ENCODE peak calls at places on chromosomes 5 and 9, in ten cellular contexts. Z is CD8-positive, alpha-beta memory T cell; B is neural progenitor cell; K is aorta; C is colonic mucosa; X is HCT116; T is cardiac muscle cell; U is psoas muscle; M is lung; D is Caco-2. I is an unnamed sample. For H3K4me1, the result is how much of the 10 kb centered on the place peaks cover.

GRCh38 chr5:142717582-142718215 is 31.8 kb upstream of the FGF1 start:
- DNase-seq in Z (no peak), B (peak), K (no peak), C (no peak), X (no peak), T (peak), U (no peak), M (no peak), D (peak), I (peak)

GRCh38 chr9:92242115-92242778 is 51.2 kb downstream of the IARS1 start:
- DNase-seq in Z (no peak), B (peak), K (no peak), C (no peak), X (no peak), T (peak), U (no peak), M (no peak), D (no peak), I (no peak)

GRCh38 chr9:98974994-98975712 is 31.4 kb downstream of the COL15A1 start:
- DNase-seq in Z (peak), B (peak), K (peak), C (peak), X (peak), T (peak), U (peak), M (peak), D (peak), I (peak)

GRCh38 chr9:101999441-101999840 is 261.0 kb upstream of the GRIN3A start:
- DNase-seq in Z (no peak), B (peak), K (no peak), C (no peak), X (no peak), T (no peak), U (no peak), M (no peak), D (no peak), I (no peak)

GRCh38 chr5:21919417-21920022 is 933.6 kb downstream of the CDH12 start:
- DNase-seq in Z (no peak), B (peak), K (no peak), C (no peak), X (no peak), T (peak), U (no peak), M (no peak), D (peak), I (peak)

GRCh38 chr5:77321793-77322394 is 111.4 kb downstream of the PDE8B start:
- DNase-seq in Z (no peak), B (peak), K (no peak), C (no peak), X (no peak), T (no peak), U (no peak), M (no peak), D (no peak), I (no peak)

GRCh38 chr5:109604758-109605157 is 85.0 kb upstream of the MAN2A1 start:
- DNase-seq in Z (no peak), B (no peak), K (no peak), C (no peak), X (no peak), T (no peak), U (no peak), M (no peak), D (no peak), I (no peak)

GRCh38 chr5:11483630-11484029 is 420.6 kb downstream of the CTNND2 start:
- DNase-seq in Z (no peak), B (no peak), K (no peak), C (no peak), X (no peak), T (no peak), U (no peak), M (no peak), D (no peak), I (peak)

GRCh38 chr5:102277059-102277621 is 18.9 kb downstream of the SLCO4C1 start:
- DNase-seq in Z (no peak), B (no peak), K (no peak), C (no peak), X (no peak), T (no peak), U (no peak), M (no peak), D (no peak), I (no peak)

GRCh38 chr5:12323637-12324229 is 419.5 kb upstream of the CTNND2 start:
- DNase-seq in Z (no peak), B (no peak), K (no peak), C (no peak), X (no peak), T (no peak), U (no peak), M (no peak), D (no peak), I (no peak)

GRCh38 chr9:131734781-131735180 is 5.1 kb downstream of the RAPGEF1 start:
- DNase-seq in Z (no peak), B (no peak), K (no peak), C (no peak), X (no peak), T (no peak), U (no peak), M (no peak), D (no peak), I (no peak)

GRCh38 chr9:131735238-131736181 is 4.4 kb downstream of the RAPGEF1 start:
- DNase-seq in Z (no peak), B (no peak), K (no peak), C (peak), X (no peak), T (no peak), U (no peak), M (no peak), D (peak), I (no peak)

GRCh38 chr9:131733601-131734061 is 6.2 kb downstream of the RAPGEF1 start:
- DNase-seq in Z (peak), B (no peak), K (peak), C (peak), X (no peak), T (peak), U (peak), M (no peak), D (no peak), I (peak)

GRCh38 chr9:131732636-131733340 is 7.1 kb downstream of the RAPGEF1 start:
- DNase-seq in Z (peak), B (no peak), K (no peak), C (no peak), X (no peak), T (no peak), U (no peak), M (no peak), D (no peak), I (no peak)

DNA sequence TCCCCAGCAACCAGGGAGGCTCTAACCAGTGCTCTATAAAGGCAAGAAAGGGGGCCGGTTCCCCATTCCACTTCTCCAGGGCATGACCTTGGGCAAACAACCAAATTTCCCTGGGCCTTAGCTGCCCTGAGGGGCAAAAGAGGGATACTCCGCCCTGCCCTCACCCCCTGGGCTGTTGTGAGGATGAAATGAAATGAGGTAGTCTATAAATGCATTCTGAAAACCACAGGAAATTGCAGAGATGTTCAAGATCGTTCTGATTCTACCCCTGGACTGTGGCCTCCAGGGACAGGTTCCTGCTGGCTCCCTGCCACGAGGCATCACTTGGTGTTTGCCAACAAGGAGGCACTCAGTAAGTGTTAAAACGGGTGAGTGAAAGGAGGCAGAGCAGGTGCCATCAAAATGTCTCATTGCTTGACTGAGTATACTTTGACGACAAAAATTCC is 5.7 kb downstream of the RAPGEF1 start:
- DNase-seq in Z (peak), B (no peak), K (peak), C (peak), X (no peak), T (peak), U (peak), M (peak), D (no peak), I (peak)
- H3K4me3 ChIP-seq in Z (peak), B (no peak), K (no peak), C (no peak), X (no peak), T (no peak), U (peak), M (no peak), D (no peak), I (no peak)

GRCh38 chr9:89428222-89428761 is 69.6 kb downstream of the SEMA4D start:
- DNase-seq in Z (no peak), B (no peak), K (peak), C (no peak), X (no peak), T (no peak), U (peak), M (no peak), D (no peak), I (no peak)

GRCh38 chr9:89428901-89429890 is 68.7 kb downstream of the SEMA4D start:
- DNase-seq in Z (no peak), B (peak), K (peak), C (no peak), X (no peak), T (no peak), U (peak), M (no peak), D (peak), I (peak)

GRCh38 chr9:89432986-89433530 is 64.9 kb downstream of the SEMA4D start:
- DNase-seq in Z (no peak), B (no peak), K (peak), C (no peak), X (no peak), T (no peak), U (peak), M (no peak), D (no peak), I (no peak)

GRCh38 chr9:89431930-89432725 is 65.8 kb downstream of the SEMA4D start:
- DNase-seq in Z (no peak), B (no peak), K (peak), C (no peak), X (no peak), T (no peak), U (peak), M (no peak), D (no peak), I (no peak)

DNA sequence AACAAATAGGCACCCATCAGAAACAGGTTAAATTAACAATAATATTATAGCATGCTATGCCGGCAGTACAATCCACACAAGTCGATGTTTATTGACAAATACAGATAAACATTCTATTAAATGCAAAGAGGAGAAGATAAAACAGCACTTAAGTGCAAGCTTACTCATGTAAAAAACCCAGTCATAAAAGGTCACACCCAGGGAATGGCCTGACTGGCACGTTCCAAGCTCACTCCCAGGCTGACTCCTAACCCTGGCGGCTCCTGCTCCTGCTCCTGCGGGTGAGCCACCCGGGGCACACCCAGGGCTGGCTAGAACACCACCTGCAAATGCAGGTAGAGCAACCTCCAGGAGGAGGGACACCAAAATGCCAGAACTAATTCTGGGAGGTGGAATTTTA is 66.9 kb downstream of the SEMA4D start:
- DNase-seq in Z (no peak), B (no peak), K (peak), C (peak), X (no peak), T (no peak), U (peak), M (no peak), D (no peak), I (no peak)
- H3K4me1 ChIP-seq in Z (half or more), B (under half), K (under half), C (under half), X (under half), T (under half), U (half or more), M (under half), D (under half), I (under half)

GRCh38 chr9:74524289-74524688 is 27.2 kb downstream of the RORB start:
- DNase-seq in Z (no peak), B (no peak), K (no peak), C (no peak), X (no peak), T (no peak), U (no peak), M (no peak), D (no peak), I (no peak)
- H3K4me3 ChIP-seq in Z (no peak), B (no peak), K (no peak), C (no peak), X (no peak), T (no peak), U (no peak), M (no peak), D (no peak), I (no peak)

GRCh38 chr5:68273717-68274409 is 58.3 kb downstream of the PIK3R1 start:
- DNase-seq in Z (no peak), B (no peak), K (no peak), C (no peak), X (no peak), T (no peak), U (no peak), M (no peak), D (no peak), I (no peak)
- H3K4me1 ChIP-seq in Z (half or more), B (under half), K (under half), C (under half), X (under half), T (under half), U (under half), M (under half), D (under half), I (half or more)

GRCh38 chr5:177367323-177367848 is 9.7 kb downstream of the RGS14 start:
- DNase-seq in Z (no peak), B (no peak), K (no peak), C (no peak), X (no peak), T (no peak), U (no peak), M (no peak), D (no peak), I (no peak)
- H3K4me3 ChIP-seq in Z (no peak), B (peak), K (peak), C (peak), X (no peak), T (peak), U (peak), M (peak), D (no peak), I (peak)

GRCh38 chr9:133122167-133122550 is 1.1 kb upstream of the RALGDS start:
- DNase-seq in Z (no peak), B (no peak), K (no peak), C (no peak), X (no peak), T (no peak), U (peak), M (no peak), D (no peak), I (no peak)
- H3K4me1 ChIP-seq in Z (half or more), B (under half), K (under half), C (under half), X (under half), T (half or more), U (half or more), M (under half), D (under half), I (under half)

GRCh38 chr5:158877124-158877581 is 222.6 kb downstream of the EBF1 start:
- DNase-seq in Z (no peak), B (no peak), K (no peak), C (no peak), X (no peak), T (peak), U (no peak), M (no peak), D (no peak), I (no peak)
- H3K4me3 ChIP-seq in Z (no peak), B (no peak), K (no peak), C (no peak), X (no peak), T (no peak), U (no peak), M (no peak), D (no peak), I (no peak)

GRCh38 chr9:112110773-112111106 is 64.4 kb downstream of the SUSD1 start:
- DNase-seq in Z (no peak), B (no peak), K (no peak), C (no peak), X (no peak), T (no peak), U (no peak), M (no peak), D (no peak), I (no peak)
- H3K4me1 ChIP-seq in Z (under half), B (under half), K (under half), C (under half), X (under half), T (under half), U (under half), M (under half), D (under half), I (under half)

I was measured in A673.